ENCODE peak calls at places on chromosomes 6 and 20, in five cellular contexts. O is DMS53, L is fibroblast of lung, D is M059J, I is EL. Y is an unnamed sample.
A peak's percentile ranks its signal among the peaks of the same experiment; 100 is the strongest.

GRCh38 chr6:119483936-119484335 is 134.4 kb upstream of the MAN1A1 start:
- DNase-seq in D (no peak), L (peak; percentile 4), O (no peak), I (no peak), Y (no peak)

GRCh38 chr20:2815242-2815900 is 584 bp downstream of the C20orf141 start:
- DNase-seq in L (no peak), D (no peak), I (no peak), O (no peak), Y (peak; percentile 32)

GRCh38 chr20:8399963-8400362 is 267.9 kb downstream of the PLCB1 start:
- DNase-seq in O (no peak), I (no peak), D (no peak), L (no peak), Y (no peak)

GRCh38 chr6:144597511-144597910 is 312.4 kb downstream of the UTRN start:
- DNase-seq in O (no peak), I (no peak), D (no peak), L (no peak), Y (no peak)

GRCh38 chr20:10611357-10611756 is 62.4 kb downstream of the JAG1 start:
- DNase-seq in D (peak; percentile 60), O (peak; percentile 58), L (peak; percentile 50), I (peak; percentile 48), Y (no peak)

GRCh38 chr6:105733556-105734162 is 330.8 kb upstream of the PREP start:
- DNase-seq in D (peak; percentile 43), O (peak; percentile 67), I (peak; percentile 38), L (peak; percentile 74), Y (no peak)

GRCh38 chr6:10970731-10971130 is 73.4 kb downstream of the ELOVL2 start:
- DNase-seq in I (peak; percentile 73), D (peak; percentile 84), O (no peak), L (no peak), Y (no peak)

GRCh38 chr20:45316150-45317080 is 8.3 kb upstream of the MATN4 start:
- DNase-seq in D (no peak), L (no peak), O (peak; percentile 30), I (no peak), Y (no peak)

GRCh38 chr6:137995371-137995770 is 111.8 kb downstream of the PERP start:
- DNase-seq in O (no peak), I (peak; percentile 8), L (no peak), D (peak; percentile 71), Y (no peak)

GRCh38 chr20:59835448-59836395 is 97.7 kb downstream of the SYCP2 start:
- DNase-seq in I (peak; percentile 51), D (no peak), L (peak; percentile 18), O (peak; percentile 71), Y (peak; percentile 31)

GRCh38 chr6:157186785-157187181 is 136.5 kb downstream of the TMEM242 start:
- DNase-seq in L (no peak), O (no peak), D (no peak), I (no peak), Y (peak; percentile 47)

GRCh38 chr6:132746049-132746448 is 11.7 kb downstream of the VNN2 start:
- DNase-seq in O (no peak), D (no peak), I (no peak), L (no peak), Y (no peak)

GRCh38 chr6:33508935-33509926 is 54.9 kb downstream of the ZBTB9 start:
- DNase-seq in L (no peak), I (no peak), D (no peak), O (no peak), Y (no peak)

GRCh38 chr6:134317471-134318131 is at the start of gene SGK1:
- DNase-seq in I (peak; percentile 60), D (peak; percentile 60), O (peak; percentile 22), L (peak; percentile 58), Y (no peak)

GRCh38 chr6:5125152-5126006 is 40.2 kb downstream of the PPP1R3G start:
- DNase-seq in I (peak; percentile 84), L (peak; percentile 68), O (no peak), D (peak; percentile 93), Y (no peak)

GRCh38 chr20:20211274-20211987 is 156.5 kb upstream of the INSM1 start:
- DNase-seq in O (peak; percentile 24), L (no peak), D (peak; percentile 99), I (peak; percentile 60), Y (no peak)

GRCh38 chr6:30882764-30883475 is 1.4 kb upstream of the DDR1 start:
- DNase-seq in O (peak; percentile 91), D (no peak), I (no peak), L (no peak), Y (no peak)

GRCh38 chr6:33164176-33164575 is 28.1 kb downstream of the COL11A2 start:
- DNase-seq in D (no peak), O (no peak), L (no peak), I (no peak), Y (no peak)

GRCh38 chr6:18464176-18464575 is 77.0 kb downstream of the RNF144B start:
- DNase-seq in I (no peak), L (no peak), O (no peak), D (no peak), Y (no peak)